ENCODE peak calls at places on chromosomes 5 and 9, in six cellular contexts. M is T1000; Q is stimulated activated CD8-positive, alpha-beta memory T cell treated with anti-CD3 and anti-CD28 coated beads, Interleukin-4, amount 100 ng/mL, for 48 hours; Z is choroid plexus epithelial cell; X is HTR-8/SVneo; R is activated T-cell treated with anti-CD3 and anti-CD28 coated beads, Interleukin-2, amount 50 U/mL, for 72 hours. T is an unnamed sample.
A peak's percentile ranks its signal among the peaks of the same experiment; 100 is the strongest.

GRCh38 chr5:159702301-159702700 is 214.0 kb upstream of the ADRA1B start:
- DNase-seq in M (no peak), Q (no peak), X (no peak), R (no peak), Z (no peak), T (no peak)

GRCh38 chr5:135462304-135462703 is 10.2 kb upstream of the TIFAB start:
- DNase-seq in R (peak; percentile 64), Q (peak; percentile 66), X (peak; percentile 75), Z (peak; percentile 56), M (no peak), T (peak; percentile 26)

GRCh38 chr5:117488976-117489500 is 914.4 kb upstream of the SEMA6A start:
- DNase-seq in R (no peak), Z (no peak), X (no peak), M (no peak), Q (no peak), T (no peak)

GRCh38 chr9:131864531-131864930 is 124.7 kb upstream of the RAPGEF1 start:
- DNase-seq in Z (no peak), Q (no peak), R (no peak), X (no peak), M (no peak), T (no peak)

GRCh38 chr9:70933318-70933717 is 188.1 kb downstream of the TRPM3 start:
- DNase-seq in X (no peak), M (no peak), Z (no peak), R (no peak), Q (no peak), T (no peak)

GRCh38 chr9:20312732-20313131 is 309.6 kb downstream of the MLLT3 start:
- DNase-seq in R (no peak), Z (peak; percentile 33), X (no peak), Q (no peak), M (no peak), T (no peak)

GRCh38 chr9:105141448-105142101 is 102.9 kb upstream of the SLC44A1 start:
- DNase-seq in R (no peak), M (no peak), X (no peak), Q (no peak), Z (peak; percentile 22), T (no peak)

GRCh38 chr9:19379697-19380046 is 364 bp downstream of the RPS6 start:
- DNase-seq in R (no peak), Q (no peak), M (no peak), Z (peak; percentile 61), X (no peak), T (peak; percentile 44)

GRCh38 chr5:112681481-112681908 is 56.2 kb upstream of the APC start:
- DNase-seq in Z (no peak), M (no peak), Q (no peak), X (no peak), R (no peak), T (no peak)

GRCh38 chr5:134226441-134227192 is 744 bp upstream of the PPP2CA start:
- DNase-seq in X (no peak), M (no peak), R (no peak), Z (peak; percentile 35), Q (no peak), T (no peak)

GRCh38 chr5:32021771-32022170 is 152.3 kb downstream of the GOLPH3 start:
- DNase-seq in Q (no peak), M (no peak), Z (no peak), X (no peak), R (no peak), T (no peak)

GRCh38 chr5:100647461-100648230 is 112.5 kb downstream of the FAM174A start:
- DNase-seq in M (no peak), X (no peak), Q (no peak), R (peak; percentile 24), Z (peak; percentile 57), T (no peak)

GRCh38 chr5:73193592-73193991 is 20.6 kb downstream of the TMEM174 start:
- DNase-seq in Q (no peak), M (no peak), R (no peak), Z (no peak), X (no peak), T (no peak)

GRCh38 chr5:75935572-75935971 is 147.6 kb upstream of the SV2C start:
- DNase-seq in Z (no peak), Q (no peak), X (no peak), R (no peak), M (no peak), T (no peak)

GRCh38 chr5:135063511-135064234 is 29.6 kb upstream of the PITX1 start:
- DNase-seq in Z (no peak), X (no peak), R (no peak), M (no peak), Q (no peak), T (no peak)

GRCh38 chr5:171024084-171024483 is 162.3 kb downstream of the RANBP17 start:
- DNase-seq in X (no peak), M (no peak), Z (no peak), Q (no peak), R (no peak), T (no peak)

GRCh38 chr9:71703172-71703872 is 65.0 kb downstream of the CEMIP2 start:
- DNase-seq in R (no peak), Z (peak; percentile 30), X (no peak), M (no peak), Q (no peak), T (no peak)

GRCh38 chr9:137479315-137479861 is 20.3 kb upstream of the NSMF start:
- DNase-seq in R (no peak), Z (peak; percentile 78), X (no peak), M (no peak), Q (no peak), T (no peak)

GRCh38 chr5:95406426-95407093 is 15.4 kb downstream of the FAM81B start:
- DNase-seq in Z (no peak), M (no peak), R (no peak), X (no peak), Q (no peak), T (peak; percentile 82)

GRCh38 chr5:59357421-59357977 is 536.0 kb downstream of the PDE4D start:
- DNase-seq in X (no peak), M (no peak), Z (peak; percentile 91), Q (no peak), R (no peak), T (no peak)

GRCh38 chr9:98364042-98364441 is 108.6 kb upstream of the TBC1D2 start:
- DNase-seq in Z (no peak), M (no peak), Q (no peak), R (no peak), X (no peak), T (no peak)

GRCh38 chr5:133439859-133440258 is 172.5 kb downstream of the FSTL4 start:
- DNase-seq in X (no peak), R (no peak), Z (no peak), Q (no peak), M (no peak), T (no peak)

GRCh38 chr9:13113201-13113600 is 166.3 kb downstream of the MPDZ start:
- DNase-seq in M (no peak), R (no peak), Q (no peak), X (no peak), Z (peak; percentile 64), T (no peak)

GRCh38 chr9:110919609-110920008 is 118.7 kb downstream of the LPAR1 start:
- DNase-seq in Z (peak; percentile 65), R (no peak), Q (no peak), M (no peak), X (no peak), T (no peak)

GRCh38 chr5:15425802-15426201 is 74.2 kb upstream of the FBXL7 start:
- DNase-seq in Z (peak; percentile 48), X (no peak), Q (no peak), R (no peak), M (no peak), T (no peak)

GRCh38 chr5:124402144-124402581 is 344.3 kb downstream of the ZNF608 start:
- DNase-seq in X (no peak), M (no peak), Z (peak; percentile 51), Q (no peak), R (no peak), T (peak; percentile 37)

GRCh38 chr5:150561192-150561512 is 53.2 kb downstream of the NDST1 start:
- DNase-seq in X (no peak), Z (no peak), Q (no peak), M (no peak), R (no peak), T (no peak)

GRCh38 chr5:74281191-74281590 is 359.3 kb downstream of the ENC1 start:
- DNase-seq in Q (no peak), M (no peak), Z (no peak), X (no peak), R (no peak), T (no peak)

GRCh38 chr9:127129073-127129717 is 6.8 kb upstream of the ANGPTL2 start:
- DNase-seq in M (no peak), R (no peak), X (no peak), Z (no peak), Q (no peak), T (no peak)

GRCh38 chr9:2494571-2494970 is 127.0 kb upstream of the VLDLR start:
- DNase-seq in Q (no peak), Z (peak; percentile 72), M (no peak), X (peak; percentile 37), R (no peak), T (no peak)

GRCh38 chr5:69444127-69444754 is 29.3 kb downstream of the MARVELD2 start:
- DNase-seq in Q (no peak), M (no peak), X (no peak), Z (no peak), R (no peak), T (no peak)

GRCh38 chr9:69671291-69671903 is 774 bp downstream of the APBA1 start:
- DNase-seq in Q (no peak), M (no peak), Z (no peak), X (no peak), R (no peak), T (no peak)

GRCh38 chr5:148651528-148651927 is 2.8 kb downstream of the HTR4 start:
- DNase-seq in Z (no peak), Q (no peak), R (no peak), X (no peak), M (no peak), T (no peak)

T was measured in foreskin melanocyte.